ENCODE peak calls at places on chromosome 20, in four cellular contexts. W is K562, A is HepG2, D is GM12878. R is an unnamed sample.

GRCh38 chr20:4844766-4845465 is 123.2 kb downstream of the PRND start:
- DNase-seq in D (peak; percentile 7), A (no peak), W (no peak), R (no peak)

GRCh38 chr20:9147553-9148024 is 78.7 kb downstream of the PLCB4 start:
- DNase-seq in D (no peak), A (no peak), W (peak; percentile 23), R (no peak)

GRCh38 chr20:61979701-61980635 is 85.7 kb downstream of the TAF4 start:
- DNase-seq in D (no peak), W (no peak), A (no peak), R (no peak)

GRCh38 chr20:38839563-38839962 is 34.1 kb downstream of the PPP1R16B start:
- DNase-seq in D (no peak), W (no peak), A (no peak), R (no peak)

GRCh38 chr20:36084897-36085617 is 69.5 kb upstream of the EPB41L1 start:
- DNase-seq in D (no peak), W (peak; percentile 70), A (peak; percentile 75), R (no peak)

GRCh38 chr20:34544109-34544793 is 14.3 kb upstream of the MAP1LC3A start:
- DNase-seq in A (no peak), W (no peak), D (no peak), R (peak; percentile 48)

GRCh38 chr20:19284400-19285178 is 72.1 kb downstream of the SLC24A3 start:
- DNase-seq in W (no peak), A (no peak), D (no peak), R (no peak)

GRCh38 chr20:22473293-22473692 is 111.1 kb downstream of the FOXA2 start:
- DNase-seq in D (no peak), W (no peak), A (no peak), R (no peak)

GRCh38 chr20:17943343-17943742 is 25.3 kb downstream of the SNX5 start:
- DNase-seq in W (no peak), A (no peak), D (no peak), R (no peak)

GRCh38 chr20:49030954-49031619 is 15.0 kb upstream of the CSE1L start:
- DNase-seq in A (no peak), W (no peak), D (no peak), R (no peak)

GRCh38 chr20:44079968-44080560 is 106.9 kb downstream of the JPH2 start:
- DNase-seq in D (no peak), A (no peak), W (no peak), R (no peak)

GRCh38 chr20:63051186-63051860 is 44.6 kb upstream of the BHLHE23 start:
- DNase-seq in A (no peak), D (no peak), W (no peak), R (no peak)

GRCh38 chr20:9999660-10000059 is 35.1 kb upstream of the ANKEF1 start:
- DNase-seq in W (no peak), D (no peak), A (no peak), R (no peak)

GRCh38 chr20:62740286-62741141 is 31.9 kb downstream of the NTSR1 start:
- DNase-seq in D (peak; percentile 78), W (peak; percentile 82), A (peak; percentile 54), R (peak; percentile 13)

GRCh38 chr20:43830883-43831282 is 83.8 kb upstream of the TOX2 start:
- DNase-seq in W (no peak), D (no peak), A (no peak), R (no peak)

GRCh38 chr20:37386505-37387201 is 40.7 kb downstream of the SRC start:
- DNase-seq in W (no peak), D (no peak), A (no peak), R (no peak)

GRCh38 chr20:13017883-13018535 is 9.2 kb downstream of the SPTLC3 start:
- DNase-seq in A (no peak), D (no peak), W (no peak), R (no peak)

GRCh38 chr20:37071481-37071911 is 24.3 kb downstream of the RBL1 start:
- DNase-seq in D (peak; percentile 24), A (no peak), W (no peak), R (no peak)

GRCh38 chr20:12535316-12535715 is 473.5 kb upstream of the SPTLC3 start:
- DNase-seq in A (no peak), W (no peak), D (no peak), R (no peak)

GRCh38 chr20:57437672-57438330 is 46.6 kb downstream of the RBM38 start:
- DNase-seq in D (no peak), A (no peak), W (no peak), R (no peak)

GRCh38 chr20:34883087-34883688 is 6.8 kb downstream of the ACSS2 start:
- DNase-seq in D (no peak), A (no peak), W (no peak), R (no peak)

GRCh38 chr20:711526-711925 is 35.9 kb upstream of the SCRT2 start:
- DNase-seq in W (no peak), A (no peak), D (no peak), R (no peak)

GRCh38 chr20:20482453-20482852 is 114.5 kb downstream of the INSM1 start:
- DNase-seq in D (no peak), A (peak; percentile 12), W (no peak), R (no peak)

GRCh38 chr20:20483328-20483727 is 115.4 kb downstream of the INSM1 start:
- DNase-seq in A (no peak), W (no peak), D (no peak), R (no peak)

GRCh38 chr20:20477444-20478041 is 109.6 kb downstream of the INSM1 start:
- DNase-seq in A (no peak), W (no peak), D (no peak), R (no peak)

GRCh38 chr20:20480126-20480525 is 112.2 kb downstream of the INSM1 start:
- DNase-seq in A (no peak), D (no peak), W (no peak), R (no peak)

GRCh38 chr20:20480689-20481088 is 112.8 kb downstream of the INSM1 start:
- DNase-seq in A (no peak), D (no peak), W (no peak), R (no peak)
- TF ChIP-seq TCF7 in A (no peak), D (no peak), W (no peak), R (no peak)

DNA sequence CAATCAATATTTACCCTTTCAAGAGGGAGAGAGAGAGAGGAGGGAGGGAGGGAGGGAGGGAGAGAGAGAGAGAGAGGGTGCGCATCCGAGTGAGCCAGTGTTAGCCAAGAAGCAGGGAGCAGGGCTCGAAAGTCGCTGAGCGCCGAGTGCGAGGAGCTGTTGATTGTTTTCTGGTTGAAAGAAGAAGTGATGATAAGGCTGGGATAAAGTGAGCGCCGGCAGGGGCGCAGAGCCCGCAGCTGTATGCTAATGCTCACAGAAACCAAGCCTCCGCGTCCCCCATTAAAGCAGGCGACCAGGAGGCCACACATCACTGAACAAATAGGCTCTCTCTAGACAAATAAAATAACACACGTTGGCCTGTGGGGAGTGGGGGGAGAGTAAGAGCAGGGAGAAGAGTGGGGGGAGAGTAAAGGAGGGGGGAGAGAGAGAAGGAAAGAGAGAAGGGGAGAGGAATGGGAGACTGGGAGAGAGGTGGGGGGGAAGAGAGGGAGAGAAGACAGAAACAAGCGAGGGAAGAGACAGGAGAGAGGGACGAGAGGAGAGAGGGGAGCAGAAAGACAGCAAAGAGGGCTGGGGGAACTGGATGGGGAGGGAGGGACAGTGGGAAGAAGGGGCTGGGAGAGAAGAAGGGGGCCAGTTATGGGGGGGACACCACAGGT is 5.0 kb upstream of the INSM1 start:
- DNase-seq in A (no peak), W (no peak), D (no peak), R (peak; percentile 65)
- TF ChIP-seq NR2C2 in A (no peak), W (no peak), D (no peak), R (no peak)

GRCh38 chr20:59481082-59482018 is 123.0 kb upstream of the PHACTR3 start:
- DNase-seq in D (no peak), W (no peak), A (no peak), R (no peak)
- TF ChIP-seq CBFB in D (no peak), W (no peak), A (no peak), R (no peak)

DNA sequence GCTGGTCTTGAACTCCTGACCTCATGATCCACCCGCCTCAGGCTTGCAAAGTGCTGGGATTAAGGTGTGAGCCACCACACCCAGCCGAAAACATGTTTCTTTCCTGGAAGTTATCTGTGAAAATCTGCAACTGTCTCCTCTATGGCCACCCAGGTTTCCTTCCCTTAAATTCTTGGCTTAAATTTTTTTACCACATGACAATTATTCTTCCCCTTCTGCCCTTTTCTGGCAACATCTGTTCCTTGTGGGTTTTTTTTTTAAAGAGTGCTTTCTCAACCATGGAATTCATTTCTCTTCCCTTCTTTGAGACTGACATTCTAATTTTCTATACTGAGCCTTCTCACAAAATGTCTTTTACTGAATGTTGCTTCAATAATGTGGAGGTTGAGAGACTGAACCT is 59.7 kb downstream of the DOK5 start:
- DNase-seq in D (no peak), W (no peak), A (no peak), R (no peak)
- TF ChIP-seq TCF7 in D (no peak), W (no peak), A (no peak), R (no peak)

DNA sequence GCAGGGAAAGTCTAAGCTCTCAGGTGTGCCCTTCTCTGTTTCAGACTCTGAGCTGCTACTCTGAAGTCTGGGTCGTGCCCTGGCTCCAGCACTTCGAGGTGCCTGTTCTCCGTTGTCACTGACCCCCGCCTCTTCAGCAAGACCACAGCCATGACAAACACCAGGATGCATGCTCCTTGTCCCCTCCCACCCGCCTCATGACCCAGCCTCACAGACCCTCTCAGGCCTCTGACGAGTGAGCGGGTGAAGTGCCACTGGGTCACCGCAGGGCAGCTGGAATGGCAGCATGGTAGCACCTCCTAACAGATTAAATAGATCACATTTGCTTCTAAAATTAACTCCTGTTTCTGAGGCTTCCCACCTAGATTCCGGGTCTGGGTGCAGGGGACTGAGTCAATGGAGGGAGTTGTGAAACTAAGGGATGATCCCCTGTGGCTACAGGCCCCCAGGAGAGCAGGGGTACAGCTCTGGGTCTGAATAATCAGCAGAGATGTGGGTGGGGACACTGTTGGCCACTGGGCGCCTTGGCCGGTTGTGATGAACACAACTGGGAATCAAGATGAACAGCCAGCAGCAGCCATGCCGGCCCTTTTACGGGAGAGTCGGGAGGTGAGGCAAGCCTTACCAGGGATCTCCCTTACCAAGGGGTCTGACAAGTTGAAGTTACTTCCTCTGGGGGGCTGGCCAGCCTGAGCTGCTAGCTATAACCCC is 10.7 kb downstream of the CST7 start:
- DNase-seq in W (no peak), D (no peak), A (no peak), R (no peak)
- TF ChIP-seq NR2C2 in W (no peak), D (no peak), A (no peak), R (no peak)

GRCh38 chr20:56422131-56422823 is 10.2 kb downstream of the CASS4 start:
- DNase-seq in W (peak; percentile 82), A (peak; percentile 81), D (no peak), R (no peak)
- TF ChIP-seq CBFB in W (no peak), A (no peak), D (no peak), R (no peak)